ENCODE peak calls at places on chromosome 3, in nine cellular contexts. H, C, A, B, V, Y, P, Z and L are unnamed samples.

GRCh38 chr3:163490119-163490518 is 1588.2 kb downstream of the SI start:
- DNase-seq in H (no peak), C (peak), A (peak), B (no peak), V (peak), Y (no peak), P (no peak), Z (no peak), L (peak)

GRCh38 chr3:194367992-194368841 is 1.3 kb downstream of the LRRC15 start:
- DNase-seq in H (no peak), C (no peak), A (no peak), B (peak), V (no peak), Y (no peak), P (no peak), Z (no peak), L (no peak)

GRCh38 chr3:143973352-143974021 is 1.9 kb downstream of the DIPK2A start:
- DNase-seq in H (no peak), C (no peak), A (peak), B (no peak), V (peak), Y (no peak), P (peak), Z (peak), L (no peak)

GRCh38 chr3:41753651-41754050 is 208.3 kb downstream of the ULK4 start:
- DNase-seq in H (no peak), C (no peak), A (no peak), B (no peak), V (no peak), Y (no peak), P (no peak), Z (no peak), L (no peak)

GRCh38 chr3:160678447-160678846 is 1.5 kb downstream of the ARL14 start:
- DNase-seq in H (no peak), C (no peak), A (peak), B (no peak), V (peak), Y (no peak), P (no peak), Z (no peak), L (no peak)

GRCh38 chr3:22835041-22835440 is 368.1 kb upstream of the UBE2E2 start:
- DNase-seq in H (no peak), C (no peak), A (peak), B (no peak), V (peak), Y (no peak), P (no peak), Z (no peak), L (no peak)

GRCh38 chr3:15102256-15102655 is 3.3 kb upstream of the RBSN start:
- DNase-seq in H (no peak), C (no peak), A (no peak), B (no peak), V (no peak), Y (no peak), P (peak), Z (peak), L (no peak)

GRCh38 chr3:10757021-10757820 is 58.8 kb upstream of the SLC6A11 start:
- DNase-seq in H (no peak), C (peak), A (peak), B (peak), V (peak), Y (no peak), P (no peak), Z (no peak), L (no peak)

GRCh38 chr3:170564664-170565063 is 21.2 kb downstream of the SLC7A14 start:
- DNase-seq in H (no peak), C (no peak), A (no peak), B (no peak), V (no peak), Y (no peak), P (no peak), Z (no peak), L (no peak)

GRCh38 chr3:149839874-149840273 is 26.9 kb downstream of the RNF13 start:
- DNase-seq in H (no peak), C (no peak), A (no peak), B (no peak), V (peak), Y (no peak), P (no peak), Z (no peak), L (no peak)

GRCh38 chr3:76585794-76586392 is 454.0 kb upstream of the ROBO2 start:
- DNase-seq in H (no peak), C (no peak), A (peak), B (no peak), V (peak), Y (no peak), P (no peak), Z (no peak), L (no peak)

GRCh38 chr3:155185623-155186022 is 105.5 kb downstream of the MME start:
- DNase-seq in H (no peak), C (no peak), A (no peak), B (peak), V (peak), Y (no peak), P (no peak), Z (no peak), L (no peak)